ENCODE peak calls at places on chromosome X, in seven cellular contexts. One of them, this sample, is unnamed.
A peak's percentile ranks its signal among the peaks of the same experiment; 100 is the strongest.

GRCh38 chrX:154002215-154002719 is 17.4 kb downstream of the IRAK1 start:
- DNase-seq in effector memory CD4-positive, alpha-beta T cell: peak; percentile 42
- DNase-seq in Karpas-422: peak; percentile 71
- DNase-seq in right lobe of liver: no peak
- DNase-seq in mesendoderm: peak; percentile 73
- DNase-seq in lower lobe of right lung: peak; percentile 70
- DNase-seq in transverse colon: peak; percentile 54
- DNase-seq in this sample: peak; percentile 70

GRCh38 chrX:132292753-132293152 is 73.5 kb upstream of the RAP2C start:
- DNase-seq in mesendoderm: peak; percentile 63
- DNase-seq in effector memory CD4-positive, alpha-beta T cell: no peak
- DNase-seq in Karpas-422: peak; percentile 74
- DNase-seq in lower lobe of right lung: no peak
- DNase-seq in right lobe of liver: no peak
- DNase-seq in transverse colon: peak; percentile 12
- DNase-seq in this sample: no peak

GRCh38 chrX:155108427-155108826 is 37.1 kb downstream of the BRCC3 start:
- DNase-seq in transverse colon: no peak
- DNase-seq in Karpas-422: no peak
- DNase-seq in right lobe of liver: no peak
- DNase-seq in mesendoderm: no peak
- DNase-seq in effector memory CD4-positive, alpha-beta T cell: no peak
- DNase-seq in lower lobe of right lung: no peak
- DNase-seq in this sample: no peak

GRCh38 chrX:95878874-95879273 is 805.8 kb upstream of the DIAPH2 start:
- DNase-seq in effector memory CD4-positive, alpha-beta T cell: no peak
- DNase-seq in lower lobe of right lung: no peak
- DNase-seq in mesendoderm: peak; percentile 2
- DNase-seq in right lobe of liver: no peak
- DNase-seq in Karpas-422: no peak
- DNase-seq in transverse colon: peak; percentile 9
- DNase-seq in this sample: no peak

GRCh38 chrX:91311969-91312368 is 122.7 kb upstream of the PABPC5 start:
- DNase-seq in mesendoderm: no peak
- DNase-seq in transverse colon: no peak
- DNase-seq in right lobe of liver: no peak
- DNase-seq in Karpas-422: no peak
- DNase-seq in lower lobe of right lung: no peak
- DNase-seq in effector memory CD4-positive, alpha-beta T cell: no peak
- DNase-seq in this sample: no peak

GRCh38 chrX:70421618-70422017 is 1.5 kb upstream of the GDPD2 start:
- DNase-seq in right lobe of liver: no peak
- DNase-seq in effector memory CD4-positive, alpha-beta T cell: no peak
- DNase-seq in mesendoderm: peak; percentile 5
- DNase-seq in Karpas-422: no peak
- DNase-seq in transverse colon: no peak
- DNase-seq in lower lobe of right lung: no peak
- DNase-seq in this sample: no peak

GRCh38 chrX:145818522-145819075 is 970 bp downstream of the SLITRK2 start:
- DNase-seq in lower lobe of right lung: no peak
- DNase-seq in right lobe of liver: no peak
- DNase-seq in Karpas-422: no peak
- DNase-seq in transverse colon: no peak
- DNase-seq in mesendoderm: no peak
- DNase-seq in effector memory CD4-positive, alpha-beta T cell: no peak
- DNase-seq in this sample: no peak

GRCh38 chrX:150362599-150363481 is at the start of gene MAMLD1:
- DNase-seq in transverse colon: peak; percentile 67
- DNase-seq in Karpas-422: peak; percentile 90
- DNase-seq in lower lobe of right lung: peak; percentile 76
- DNase-seq in mesendoderm: peak; percentile 49
- DNase-seq in effector memory CD4-positive, alpha-beta T cell: no peak
- DNase-seq in right lobe of liver: peak; percentile 80
- DNase-seq in this sample: peak; percentile 86

GRCh38 chrX:55450259-55450658 is 1.7 kb upstream of the MAGEH1 start:
- DNase-seq in effector memory CD4-positive, alpha-beta T cell: no peak
- DNase-seq in lower lobe of right lung: no peak
- DNase-seq in transverse colon: no peak
- DNase-seq in right lobe of liver: no peak
- DNase-seq in Karpas-422: no peak
- DNase-seq in mesendoderm: peak; percentile 10
- DNase-seq in this sample: no peak

GRCh38 chrX:103453655-103454054 is 65.6 kb downstream of the RAB40A start:
- DNase-seq in Karpas-422: no peak
- DNase-seq in right lobe of liver: no peak
- DNase-seq in transverse colon: no peak
- DNase-seq in mesendoderm: no peak
- DNase-seq in lower lobe of right lung: no peak
- DNase-seq in effector memory CD4-positive, alpha-beta T cell: no peak
- DNase-seq in this sample: no peak

GRCh38 chrX:104913348-104913747 is 307.1 kb downstream of the TEX13A start:
- DNase-seq in Karpas-422: peak; percentile 42
- DNase-seq in transverse colon: no peak
- DNase-seq in lower lobe of right lung: no peak
- DNase-seq in right lobe of liver: no peak
- DNase-seq in mesendoderm: peak; percentile 49
- DNase-seq in effector memory CD4-positive, alpha-beta T cell: no peak
- DNase-seq in this sample: no peak

GRCh38 chrX:45768666-45769065 is 568.0 kb upstream of the DIPK2B start:
- DNase-seq in Karpas-422: no peak
- DNase-seq in lower lobe of right lung: no peak
- DNase-seq in right lobe of liver: no peak
- DNase-seq in effector memory CD4-positive, alpha-beta T cell: no peak
- DNase-seq in mesendoderm: no peak
- DNase-seq in transverse colon: no peak
- DNase-seq in this sample: no peak

GRCh38 chrX:95484781-95485180 is 1199.9 kb upstream of the DIAPH2 start:
- DNase-seq in mesendoderm: no peak
- DNase-seq in transverse colon: no peak
- DNase-seq in Karpas-422: no peak
- DNase-seq in effector memory CD4-positive, alpha-beta T cell: no peak
- DNase-seq in right lobe of liver: no peak
- DNase-seq in lower lobe of right lung: no peak
- DNase-seq in this sample: no peak

GRCh38 chrX:100447563-100448397 is 37.7 kb upstream of the PCDH19 start:
- DNase-seq in effector memory CD4-positive, alpha-beta T cell: no peak
- DNase-seq in right lobe of liver: peak; percentile 31
- DNase-seq in lower lobe of right lung: no peak
- DNase-seq in transverse colon: peak; percentile 38
- DNase-seq in Karpas-422: peak; percentile 67
- DNase-seq in mesendoderm: peak; percentile 55
- DNase-seq in this sample: peak; percentile 52

GRCh38 chrX:71163010-71163409 is 18.4 kb downstream of the NLGN3 start:
- DNase-seq in transverse colon: no peak
- DNase-seq in mesendoderm: peak; percentile 69
- DNase-seq in right lobe of liver: no peak
- DNase-seq in effector memory CD4-positive, alpha-beta T cell: no peak
- DNase-seq in lower lobe of right lung: no peak
- DNase-seq in Karpas-422: no peak
- DNase-seq in this sample: peak; percentile 8

GRCh38 chrX:100979881-100980607 is 10.5 kb downstream of the ARL13A start:
- DNase-seq in mesendoderm: no peak
- DNase-seq in Karpas-422: no peak
- DNase-seq in right lobe of liver: no peak
- DNase-seq in lower lobe of right lung: no peak
- DNase-seq in effector memory CD4-positive, alpha-beta T cell: no peak
- DNase-seq in transverse colon: no peak
- DNase-seq in this sample: no peak

GRCh38 chrX:64152857-64153256 is 52.7 kb downstream of the AMER1 start:
- DNase-seq in Karpas-422: no peak
- DNase-seq in mesendoderm: peak; percentile 83
- DNase-seq in right lobe of liver: no peak
- DNase-seq in lower lobe of right lung: no peak
- DNase-seq in transverse colon: no peak
- DNase-seq in effector memory CD4-positive, alpha-beta T cell: no peak
- DNase-seq in this sample: no peak

GRCh38 chrX:49053223-49054072 is 5.4 kb upstream of the CCDC120 start:
- DNase-seq in right lobe of liver: peak; percentile 67
- DNase-seq in transverse colon: peak; percentile 69
- DNase-seq in mesendoderm: peak; percentile 86
- DNase-seq in lower lobe of right lung: peak; percentile 75
- DNase-seq in effector memory CD4-positive, alpha-beta T cell: peak; percentile 29
- DNase-seq in Karpas-422: no peak
- DNase-seq in this sample: peak; percentile 89

GRCh38 chrX:149003863-149004660 is 501.0 kb downstream of the IDS start:
- DNase-seq in transverse colon: no peak
- DNase-seq in effector memory CD4-positive, alpha-beta T cell: no peak
- DNase-seq in Karpas-422: no peak
- DNase-seq in right lobe of liver: no peak
- DNase-seq in mesendoderm: peak; percentile 2
- DNase-seq in lower lobe of right lung: no peak
- DNase-seq in this sample: no peak

GRCh38 chrX:68421651-68422050 is 11.6 kb downstream of the OPHN1 start:
- DNase-seq in transverse colon: no peak
- DNase-seq in Karpas-422: no peak
- DNase-seq in mesendoderm: no peak
- DNase-seq in effector memory CD4-positive, alpha-beta T cell: no peak
- DNase-seq in lower lobe of right lung: no peak
- DNase-seq in right lobe of liver: no peak
- DNase-seq in this sample: no peak

GRCh38 chrX:97854071-97854470 is 970.4 kb downstream of the RPA4 start:
- DNase-seq in effector memory CD4-positive, alpha-beta T cell: no peak
- DNase-seq in lower lobe of right lung: no peak
- DNase-seq in transverse colon: no peak
- DNase-seq in mesendoderm: no peak
- DNase-seq in Karpas-422: no peak
- DNase-seq in right lobe of liver: no peak
- DNase-seq in this sample: no peak

GRCh38 chrX:13965531-13965930 is 64.2 kb downstream of the GEMIN8 start:
- DNase-seq in Karpas-422: no peak
- DNase-seq in right lobe of liver: no peak
- DNase-seq in lower lobe of right lung: no peak
- DNase-seq in transverse colon: no peak
- DNase-seq in mesendoderm: no peak
- DNase-seq in effector memory CD4-positive, alpha-beta T cell: no peak
- DNase-seq in this sample: no peak

GRCh38 chrX:36534900-36535299 is 473.3 kb upstream of the FAM47C start:
- DNase-seq in right lobe of liver: no peak
- DNase-seq in effector memory CD4-positive, alpha-beta T cell: no peak
- DNase-seq in lower lobe of right lung: no peak
- DNase-seq in mesendoderm: no peak
- DNase-seq in Karpas-422: no peak
- DNase-seq in transverse colon: no peak
- DNase-seq in this sample: no peak

GRCh38 chrX:118199997-118200396 is 83.4 kb upstream of the KLHL13 start:
- DNase-seq in transverse colon: no peak
- DNase-seq in right lobe of liver: no peak
- DNase-seq in lower lobe of right lung: no peak
- DNase-seq in mesendoderm: no peak
- DNase-seq in effector memory CD4-positive, alpha-beta T cell: no peak
- DNase-seq in Karpas-422: no peak
- DNase-seq in this sample: no peak

GRCh38 chrX:96753230-96753629 is 68.6 kb downstream of the DIAPH2 start:
- DNase-seq in right lobe of liver: no peak
- DNase-seq in transverse colon: no peak
- DNase-seq in mesendoderm: no peak
- DNase-seq in Karpas-422: no peak
- DNase-seq in effector memory CD4-positive, alpha-beta T cell: no peak
- DNase-seq in lower lobe of right lung: no peak
- DNase-seq in this sample: no peak

GRCh38 chrX:136210243-136210642 is 41.0 kb downstream of the MAP7D3 start:
- DNase-seq in right lobe of liver: no peak
- DNase-seq in Karpas-422: peak; percentile 72
- DNase-seq in mesendoderm: no peak
- DNase-seq in lower lobe of right lung: no peak
- DNase-seq in transverse colon: no peak
- DNase-seq in effector memory CD4-positive, alpha-beta T cell: no peak
- DNase-seq in this sample: no peak

DNA sequence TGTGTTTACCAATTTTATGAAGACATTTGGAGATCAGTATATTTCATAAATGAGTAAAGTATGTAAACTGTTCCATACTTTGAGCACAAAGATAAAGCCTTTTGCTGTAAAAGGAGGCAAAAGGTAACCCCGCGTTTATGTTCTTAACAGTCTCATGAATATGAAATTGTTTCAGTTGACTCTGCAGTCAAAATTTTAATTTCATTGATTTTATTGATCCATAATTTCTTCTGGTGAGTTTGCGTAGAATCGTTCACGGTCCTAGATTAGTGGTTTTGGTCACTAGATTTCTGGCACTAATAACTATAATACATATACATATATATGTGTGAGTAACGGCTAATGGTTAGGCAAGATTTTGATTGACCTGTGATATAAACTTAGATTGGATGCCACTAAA is 1.9 kb downstream of the FMR1 start:
- DNase-seq in right lobe of liver: no peak
- DNase-seq in Karpas-422: no peak
- DNase-seq in lower lobe of right lung: no peak
- DNase-seq in effector memory CD4-positive, alpha-beta T cell: no peak
- DNase-seq in mesendoderm: no peak
- DNase-seq in transverse colon: no peak
- DNase-seq in this sample: no peak
- H3K4me3 ChIP-seq in right lobe of liver: peak overlapping the region; percentile 63
- H3K4me3 ChIP-seq in Karpas-422: peak overlapping the region; percentile 71
- H3K4me3 ChIP-seq in lower lobe of right lung: peak overlapping the region; percentile 70
- H3K4me3 ChIP-seq in effector memory CD4-positive, alpha-beta T cell: no peak overlapping the region
- H3K4me3 ChIP-seq in mesendoderm: no peak overlapping the region
- H3K4me3 ChIP-seq in transverse colon: peak overlapping the region; percentile 78
- H3K4me3 ChIP-seq in this sample: no peak overlapping the region

GRCh38 chrX:38657562-38657961 is 96.2 kb downstream of the TSPAN7 start:
- DNase-seq in transverse colon: no peak
- DNase-seq in Karpas-422: no peak
- DNase-seq in lower lobe of right lung: no peak
- DNase-seq in mesendoderm: no peak
- DNase-seq in right lobe of liver: no peak
- DNase-seq in effector memory CD4-positive, alpha-beta T cell: no peak
- DNase-seq in this sample: no peak
- H3K36me3 ChIP-seq in transverse colon: no peaks in the 10 kb centered on the region
- H3K36me3 ChIP-seq in Karpas-422: no peaks in the 10 kb centered on the region
- H3K36me3 ChIP-seq in lower lobe of right lung: no peaks in the 10 kb centered on the region
- H3K36me3 ChIP-seq in mesendoderm: no peaks in the 10 kb centered on the region
- H3K36me3 ChIP-seq in right lobe of liver: no peaks in the 10 kb centered on the region
- H3K36me3 ChIP-seq in effector memory CD4-positive, alpha-beta T cell: no peaks in the 10 kb centered on the region
- H3K36me3 ChIP-seq in this sample: no peaks in the 10 kb centered on the region

GRCh38 chrX:110795645-110796510 is at the start of gene CHRDL1:
- DNase-seq in lower lobe of right lung: peak; percentile 46
- DNase-seq in effector memory CD4-positive, alpha-beta T cell: no peak
- DNase-seq in mesendoderm: peak; percentile 33
- DNase-seq in right lobe of liver: peak; percentile 33
- DNase-seq in Karpas-422: no peak
- DNase-seq in transverse colon: peak; percentile 18
- DNase-seq in this sample: peak; percentile 76
- H3K4me3 ChIP-seq in lower lobe of right lung: peak within 1 kb of the TSS; percentile 42
- H3K4me3 ChIP-seq in effector memory CD4-positive, alpha-beta T cell: no peak within 1 kb of the TSS
- H3K4me3 ChIP-seq in mesendoderm: peak within 1 kb of the TSS; percentile 29
- H3K4me3 ChIP-seq in right lobe of liver: peak within 1 kb of the TSS; percentile 20
- H3K4me3 ChIP-seq in Karpas-422: no peak within 1 kb of the TSS
- H3K4me3 ChIP-seq in transverse colon: peak within 1 kb of the TSS; percentile 14
- H3K4me3 ChIP-seq in this sample: no peak within 1 kb of the TSS

GRCh38 chrX:19349263-19349662 is 5.5 kb downstream of the PDHA1 start:
- DNase-seq in lower lobe of right lung: no peak
- DNase-seq in effector memory CD4-positive, alpha-beta T cell: no peak
- DNase-seq in mesendoderm: no peak
- DNase-seq in transverse colon: no peak
- DNase-seq in Karpas-422: no peak
- DNase-seq in right lobe of liver: no peak
- DNase-seq in this sample: no peak

GRCh38 chrX:19354625-19355024 is 10.9 kb downstream of the PDHA1 start:
- DNase-seq in transverse colon: no peak
- DNase-seq in mesendoderm: no peak
- DNase-seq in Karpas-422: no peak
- DNase-seq in lower lobe of right lung: no peak
- DNase-seq in right lobe of liver: no peak
- DNase-seq in effector memory CD4-positive, alpha-beta T cell: no peak
- DNase-seq in this sample: no peak

GRCh38 chrX:19347916-19348315 is 4.2 kb downstream of the PDHA1 start:
- DNase-seq in mesendoderm: no peak
- DNase-seq in lower lobe of right lung: no peak
- DNase-seq in Karpas-422: no peak
- DNase-seq in effector memory CD4-positive, alpha-beta T cell: no peak
- DNase-seq in transverse colon: no peak
- DNase-seq in right lobe of liver: no peak
- DNase-seq in this sample: no peak

GRCh38 chrX:19350831-19351447 is 7.2 kb downstream of the PDHA1 start:
- DNase-seq in transverse colon: no peak
- DNase-seq in mesendoderm: no peak
- DNase-seq in lower lobe of right lung: no peak
- DNase-seq in effector memory CD4-positive, alpha-beta T cell: no peak
- DNase-seq in Karpas-422: no peak
- DNase-seq in right lobe of liver: no peak
- DNase-seq in this sample: no peak
- H3K36me3 ChIP-seq in transverse colon: no peaks in the 10 kb centered on the region
- H3K36me3 ChIP-seq in mesendoderm: no peaks in the 10 kb centered on the region
- H3K36me3 ChIP-seq in lower lobe of right lung: peaks cover 64% of the 10 kb centered on the region
- H3K36me3 ChIP-seq in effector memory CD4-positive, alpha-beta T cell: peaks cover 19% of the 10 kb centered on the region
- H3K36me3 ChIP-seq in Karpas-422: peaks cover 6% of the 10 kb centered on the region
- H3K36me3 ChIP-seq in right lobe of liver: no peaks in the 10 kb centered on the region
- H3K36me3 ChIP-seq in this sample: no peaks in the 10 kb centered on the region